ENCODE peak calls at places on chromosome 9, in four cellular contexts. V is adipocyte; Y is SJSA1; G is CD8-positive, alpha-beta memory T cell. O is an unnamed sample.

GRCh38 chr9:138071731-138072130 is 194.1 kb downstream of the CACNA1B start:
- DNase-seq in V (no peak), Y (peak; percentile 16), G (no peak), O (no peak)

GRCh38 chr9:100595391-100596199 is 17.7 kb downstream of the CAVIN4 start:
- DNase-seq in V (peak; percentile 86), Y (no peak), G (peak; percentile 31), O (no peak)

GRCh38 chr9:125785187-125785840 is 38.1 kb downstream of the PBX3 start:
- DNase-seq in V (no peak), Y (no peak), G (peak; percentile 10), O (no peak)

GRCh38 chr9:112939418-112939817 is 48.7 kb upstream of the SLC46A2 start:
- DNase-seq in V (no peak), Y (no peak), G (no peak), O (no peak)

GRCh38 chr9:121651295-121652036 is at the start of gene DAB2IP:
- DNase-seq in V (peak; percentile 88), Y (no peak), G (no peak), O (peak; percentile 66)

GRCh38 chr9:93072383-93072795 is 13.9 kb downstream of the SUSD3 start:
- DNase-seq in V (peak; percentile 21), Y (no peak), G (no peak), O (no peak)

GRCh38 chr9:107312651-107313050 is 29.6 kb downstream of the RAD23B start:
- DNase-seq in V (peak; percentile 45), Y (no peak), G (no peak), O (no peak)

GRCh38 chr9:80552931-80553330 is 981.2 kb downstream of the TLE4 start:
- DNase-seq in V (peak; percentile 69), Y (no peak), G (no peak), O (no peak)

GRCh38 chr9:114321759-114322158 is 1.1 kb upstream of the ORM1 start:
- DNase-seq in V (peak; percentile 64), Y (peak; percentile 62), G (no peak), O (no peak)

GRCh38 chr9:4038182-4038723 is 261.6 kb downstream of the GLIS3 start:
- DNase-seq in V (peak; percentile 13), Y (no peak), G (no peak), O (peak; percentile 82)

GRCh38 chr9:78654324-78654723 is 357.4 kb downstream of the PSAT1 start:
- DNase-seq in V (no peak), Y (no peak), G (no peak), O (no peak)

GRCh38 chr9:104997536-104997935 is 69.6 kb upstream of the ABCA1 start:
- DNase-seq in V (no peak), Y (no peak), G (no peak), O (no peak)

GRCh38 chr9:16870606-16871357 is at the start of gene BNC2:
- DNase-seq in V (peak; percentile 86), Y (peak; percentile 47), G (no peak), O (no peak)

GRCh38 chr9:84822589-84823233 is 153.2 kb downstream of the NTRK2 start:
- DNase-seq in V (no peak), Y (no peak), G (no peak), O (no peak)

GRCh38 chr9:13485068-13485596 is 205.6 kb upstream of the MPDZ start:
- DNase-seq in V (peak; percentile 60), Y (no peak), G (no peak), O (peak; percentile 71)

GRCh38 chr9:114908104-114908621 is 22.2 kb downstream of the TNFSF8 start:
- DNase-seq in V (peak; percentile 71), Y (peak; percentile 60), G (no peak), O (peak; percentile 93)

GRCh38 chr9:125630436-125630835 is 76.6 kb downstream of the MAPKAP1 start:
- DNase-seq in V (no peak), Y (no peak), G (no peak), O (peak; percentile 69)

GRCh38 chr9:20220286-20220685 is 402.0 kb downstream of the MLLT3 start:
- DNase-seq in V (no peak), Y (no peak), G (no peak), O (no peak)

GRCh38 chr9:111897831-111898144 is 1.2 kb downstream of the UGCG start:
- DNase-seq in V (peak; percentile 38), Y (no peak), G (peak; percentile 17), O (no peak)

GRCh38 chr9:115127191-115127817 is 9.3 kb upstream of the TNC start:
- DNase-seq in V (no peak), Y (no peak), G (no peak), O (no peak)

GRCh38 chr9:32117291-32117690 is 267.2 kb upstream of the ACO1 start:
- DNase-seq in V (no peak), Y (no peak), G (no peak), O (no peak)

GRCh38 chr9:10052916-10053315 is 559.9 kb downstream of the PTPRD start:
- DNase-seq in V (no peak), Y (no peak), G (no peak), O (no peak)

GRCh38 chr9:110936719-110937452 is 101.4 kb downstream of the LPAR1 start:
- DNase-seq in V (peak; percentile 87), Y (no peak), G (no peak), O (no peak)

GRCh38 chr9:8924529-8924928 is 1125.0 kb upstream of the DMAC1 start:
- DNase-seq in V (no peak), Y (no peak), G (no peak), O (no peak)

GRCh38 chr9:118957585-118957984 is 411.6 kb downstream of the BRINP1 start:
- DNase-seq in V (peak; percentile 8), Y (no peak), G (no peak), O (no peak)

GRCh38 chr9:114272739-114273431 is 50.0 kb upstream of the ORM1 start:
- DNase-seq in V (no peak), Y (no peak), G (no peak), O (no peak)

GRCh38 chr9:2602704-2603116 is 18.9 kb upstream of the VLDLR start:
- DNase-seq in V (peak; percentile 41), Y (no peak), G (no peak), O (peak; percentile 83)

GRCh38 chr9:14616188-14616982 is 76.8 kb downstream of the ZDHHC21 start:
- DNase-seq in V (peak; percentile 79), Y (no peak), G (peak; percentile 4), O (no peak)

GRCh38 chr9:120528834-120529233 is 51.1 kb downstream of the CDK5RAP2 start:
- DNase-seq in V (no peak), Y (no peak), G (no peak), O (no peak)
- H3K36me3 ChIP-seq in V (peaks cover 54% of the 10 kb centered on the region), Y (peaks cover 77% of the 10 kb centered on the region), G (peaks cover 65% of the 10 kb centered on the region), O (peaks cover 18% of the 10 kb centered on the region)

GRCh38 chr9:134377976-134378375 is 51.7 kb downstream of the RXRA start:
- DNase-seq in V (no peak), Y (peak; percentile 68), G (no peak), O (peak; percentile 97)
- H3K4me1 ChIP-seq in V (peaks cover 55% of the 10 kb centered on the region), Y (peaks cover 90% of the 10 kb centered on the region), G (peaks cover 18% of the 10 kb centered on the region), O (peaks cover 86% of the 10 kb centered on the region)

DNA sequence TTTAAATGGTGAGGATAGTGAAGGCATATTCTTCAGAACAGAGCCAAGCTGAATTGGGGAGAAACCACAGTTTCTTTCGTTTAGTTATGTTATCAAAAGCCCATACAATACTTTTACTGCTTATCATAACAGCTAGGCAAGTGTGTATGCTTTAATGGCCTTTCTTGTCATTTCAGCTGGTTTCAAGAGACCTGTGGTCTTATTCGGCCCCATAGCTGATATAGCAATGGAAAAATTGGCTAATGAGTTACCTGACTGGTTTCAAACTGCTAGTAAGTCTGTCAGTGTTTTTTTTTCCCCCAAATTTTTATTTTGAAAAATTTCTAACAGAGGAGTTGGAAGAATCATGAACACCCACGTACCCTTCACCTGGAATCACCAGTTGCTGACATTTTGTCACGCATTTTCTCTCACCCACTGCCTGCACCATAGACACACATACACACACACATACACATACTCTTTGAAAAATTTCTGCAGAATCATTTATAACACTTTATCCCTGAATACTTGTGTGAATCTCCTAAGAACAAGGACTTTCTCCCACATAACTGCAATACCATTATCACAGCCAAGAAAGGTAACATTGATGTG is 63.7 kb downstream of the TJP2 start:
- DNase-seq in V (no peak), Y (no peak), G (no peak), O (no peak)
- H3K36me3 ChIP-seq in V (peaks cover 89% of the 10 kb centered on the region), Y (peaks cover 33% of the 10 kb centered on the region), G (no peaks in the 10 kb centered on the region), O (peaks cover 27% of the 10 kb centered on the region)

GRCh38 chr9:109914280-109915027 is 134.5 kb downstream of the PALM2AKAP2 start:
- DNase-seq in V (peak; percentile 88), Y (no peak), G (no peak), O (no peak)

GRCh38 chr9:109918359-109919163 is 138.6 kb downstream of the PALM2AKAP2 start:
- DNase-seq in V (no peak), Y (no peak), G (no peak), O (no peak)

GRCh38 chr9:109913461-109913810 is 133.4 kb downstream of the PALM2AKAP2 start:
- DNase-seq in V (no peak), Y (no peak), G (no peak), O (no peak)

GRCh38 chr9:109912726-109913460 is 132.9 kb downstream of the PALM2AKAP2 start:
- DNase-seq in V (no peak), Y (no peak), G (no peak), O (no peak)

DNA sequence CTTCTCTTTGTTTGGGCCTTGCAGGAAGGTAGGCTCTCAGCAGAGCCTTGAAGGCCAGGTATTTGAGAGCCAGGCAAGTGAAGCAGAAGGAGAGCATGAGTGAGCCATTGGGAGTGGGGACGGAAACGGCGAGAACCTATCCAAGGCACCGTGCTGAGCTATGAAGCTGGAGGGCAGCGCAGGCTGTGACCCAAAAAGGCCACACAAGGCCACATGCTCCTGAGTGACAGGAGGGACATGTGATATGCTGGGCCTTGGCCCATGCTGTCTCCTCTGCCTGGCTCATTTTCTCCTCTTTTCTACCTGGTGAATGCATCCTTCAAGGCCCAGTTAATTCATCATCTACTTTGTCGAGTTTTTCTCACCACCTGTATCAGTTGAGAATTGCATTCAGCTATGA is 136.3 kb downstream of the PALM2AKAP2 start:
- DNase-seq in V (no peak), Y (no peak), G (no peak), O (no peak)
- H3K4me1 ChIP-seq in V (peaks cover 40% of the 10 kb centered on the region), Y (peaks cover 26% of the 10 kb centered on the region), G (peaks cover 11% of the 10 kb centered on the region), O (peaks cover 15% of the 10 kb centered on the region)

GRCh38 chr9:129952337-129952736 is 90.7 kb downstream of the FNBP1 start:
- DNase-seq in V (no peak), Y (no peak), G (no peak), O (no peak)
- H3K36me3 ChIP-seq in V (peaks cover 9% of the 10 kb centered on the region), Y (peaks cover 13% of the 10 kb centered on the region), G (peaks cover 19% of the 10 kb centered on the region), O (peaks cover 3% of the 10 kb centered on the region)

GRCh38 chr9:127918201-127919107 is 1.6 kb upstream of the ST6GALNAC4 start:
- DNase-seq in V (peak; percentile 57), Y (no peak), G (no peak), O (peak; percentile 55)
- H3K4me1 ChIP-seq in V (peaks cover 69% of the 10 kb centered on the region), Y (peaks cover 56% of the 10 kb centered on the region), G (peaks cover 54% of the 10 kb centered on the region), O (peaks cover 64% of the 10 kb centered on the region)

DNA sequence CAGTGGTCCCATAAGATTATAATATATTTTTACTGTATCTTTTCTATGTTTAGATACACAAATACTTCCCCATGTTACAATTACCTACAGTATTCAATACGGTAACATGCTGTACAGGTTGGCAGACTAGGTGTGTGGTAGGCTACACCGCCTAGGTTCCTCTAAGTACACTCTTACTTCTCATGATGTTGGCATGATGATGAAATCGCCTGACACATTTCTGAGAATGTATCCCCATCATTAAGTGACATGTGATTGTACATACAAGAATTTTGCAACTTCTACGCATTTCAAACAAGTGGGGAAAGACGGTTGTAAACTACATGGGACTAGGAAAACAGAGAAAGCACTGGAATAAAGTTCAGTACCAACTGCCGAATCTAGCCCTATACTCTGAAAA is 53.3 kb downstream of the SETX start:
- DNase-seq in V (no peak), Y (no peak), G (no peak), O (no peak)
- H3K36me3 ChIP-seq in V (peaks cover 80% of the 10 kb centered on the region), Y (peaks cover 75% of the 10 kb centered on the region), G (peaks cover 40% of the 10 kb centered on the region), O (peaks cover 31% of the 10 kb centered on the region)